ENCODE peak calls at places on chromosomes 12 and 14, in six cellular contexts. J is Kasumi-1; M is Jurkat, Clone E6-1; W is tibial nerve; X is iPS DF 6.9; E is GM03348. C is an unnamed sample.
A peak's percentile ranks its signal among the peaks of the same experiment; 100 is the strongest.

GRCh38 chr14:87170179-87170578 is 822.8 kb downstream of the GALC start:
- DNase-seq in X (no peak), W (no peak), J (peak; percentile 65), M (no peak), E (no peak), C (no peak)

GRCh38 chr12:90393654-90394053 is 561.3 kb downstream of the CCER1 start:
- DNase-seq in X (no peak), M (no peak), J (no peak), W (no peak), E (no peak), C (no peak)

GRCh38 chr14:59630281-59630963 is 53.8 kb upstream of the CCDC175 start:
- DNase-seq in X (no peak), M (no peak), E (peak; percentile 48), J (no peak), W (no peak), C (no peak)

GRCh38 chr14:58659846-58660245 is 22.1 kb downstream of the DACT1 start:
- DNase-seq in J (no peak), M (no peak), X (no peak), W (peak; percentile 49), E (no peak), C (no peak)

GRCh38 chr12:24822121-24822899 is 126.6 kb downstream of the BCAT1 start:
- DNase-seq in W (no peak), E (peak; percentile 49), M (no peak), J (no peak), X (no peak), C (no peak)

GRCh38 chr12:38744056-38744455 is 161.3 kb downstream of the CPNE8 start:
- DNase-seq in J (no peak), E (no peak), X (no peak), M (no peak), W (no peak), C (no peak)

GRCh38 chr12:95147836-95148235 is 69.4 kb downstream of the FGD6 start:
- DNase-seq in W (no peak), E (no peak), J (no peak), X (no peak), M (no peak), C (no peak)

GRCh38 chr14:80208426-80208950 is 2.8 kb downstream of the DIO2 start:
- DNase-seq in E (no peak), X (no peak), W (no peak), M (no peak), J (no peak), C (no peak)

GRCh38 chr12:109757671-109758265 is 44.1 kb downstream of the FAM222A start:
- DNase-seq in E (no peak), W (no peak), J (no peak), X (no peak), M (no peak), C (no peak)